ENCODE peak calls at places on chromosomes 7 and 10, in eight cellular contexts. K is GM06990, S is progenitor cell of endocrine pancreas, E is EL, F is HFFc6, X is GM03348, D is AG04450, G is NCI-H460. M is an unnamed sample.

GRCh38 chr7:157483971-157484410 is 147.2 kb downstream of the DNAJB6 start:
- DNase-seq in K (no peak), S (no peak), E (no peak), F (no peak), X (no peak), D (no peak), G (no peak), M (no peak)

GRCh38 chr10:97321032-97321806 is 2.1 kb downstream of the FRAT1 start:
- DNase-seq in K (no peak), S (no peak), E (no peak), F (no peak), X (no peak), D (no peak), G (no peak), M (no peak)

GRCh38 chr7:51639661-51640340 is 323.2 kb upstream of the COBL start:
- DNase-seq in K (no peak), S (no peak), E (no peak), F (no peak), X (no peak), D (no peak), G (no peak), M (no peak)

GRCh38 chr10:89706011-89706410 is 4.6 kb downstream of the KIF20B start:
- DNase-seq in K (no peak), S (no peak), E (peak), F (no peak), X (no peak), D (no peak), G (no peak), M (no peak)

GRCh38 chr7:143429770-143430698 is 13.2 kb upstream of the TAS2R60 start:
- DNase-seq in K (no peak), S (no peak), E (peak), F (no peak), X (peak), D (no peak), G (no peak), M (no peak)

GRCh38 chr10:16690417-16690816 is 126.8 kb downstream of the RSU1 start:
- DNase-seq in K (no peak), S (no peak), E (no peak), F (no peak), X (no peak), D (no peak), G (no peak), M (no peak)

GRCh38 chr7:128845475-128845874 is 15.3 kb downstream of the FLNC start:
- DNase-seq in K (no peak), S (no peak), E (no peak), F (no peak), X (no peak), D (no peak), G (no peak), M (no peak)

GRCh38 chr7:82975811-82976468 is 186.7 kb downstream of the PCLO start:
- DNase-seq in K (no peak), S (no peak), E (no peak), F (no peak), X (no peak), D (no peak), G (no peak), M (peak)

GRCh38 chr7:5997210-5997808 is 11.5 kb downstream of the PMS2 start:
- DNase-seq in K (no peak), S (no peak), E (peak), F (peak), X (peak), D (peak), G (peak), M (no peak)